ENCODE peak calls at places on chromosomes 1 and 21, in eight cellular contexts. A is left lung, P is fibroblast of lung, C is adrenal gland, V is mesendoderm, B is PC-3, F is SJSA1, Q is transverse colon. Z is an unnamed sample. For H3K4me1, the result is how much of the 10 kb centered on the place peaks cover.

GRCh38 chr21:25342811-25343210 is 264.5 kb downstream of the MRPL39 start:
- DNase-seq in A (no peak), P (peak), C (no peak), V (no peak), B (no peak), F (no peak), Q (no peak), Z (no peak)

GRCh38 chr1:48198970-48199369 is 23.5 kb upstream of the SLC5A9 start:
- DNase-seq in A (no peak), P (no peak), C (no peak), V (no peak), B (no peak), F (no peak), Q (no peak), Z (no peak)

GRCh38 chr21:46081022-46081861 is 16.7 kb upstream of the COL6A2 start:
- DNase-seq in A (peak), P (no peak), C (no peak), V (no peak), B (peak), F (no peak), Q (no peak), Z (no peak)

GRCh38 chr1:31306278-31306677 is 9.4 kb downstream of the ZCCHC17 start:
- DNase-seq in A (no peak), P (peak), C (no peak), V (no peak), B (peak), F (peak), Q (no peak), Z (no peak)

GRCh38 chr1:236997882-236998281 is 6.4 kb downstream of the MT1HL1 start:
- DNase-seq in A (peak), P (no peak), C (no peak), V (peak), B (no peak), F (no peak), Q (no peak), Z (no peak)

GRCh38 chr21:45551316-45551715 is 9.1 kb upstream of the SLC19A1 start:
- DNase-seq in A (no peak), P (peak), C (no peak), V (no peak), B (peak), F (peak), Q (no peak), Z (peak)

GRCh38 chr1:225460737-225461532 is 33.1 kb upstream of the LBR start:
- DNase-seq in A (no peak), P (peak), C (no peak), V (no peak), B (peak), F (no peak), Q (no peak), Z (no peak)

GRCh38 chr1:65372557-65372956 is 47.9 kb upstream of the LEPR start:
- DNase-seq in A (no peak), P (peak), C (no peak), V (no peak), B (peak), F (no peak), Q (no peak), Z (no peak)

GRCh38 chr1:231734417-231734816 is 107.8 kb downstream of the DISC1 start:
- DNase-seq in A (no peak), P (peak), C (no peak), V (no peak), B (no peak), F (no peak), Q (no peak), Z (no peak)

GRCh38 chr1:11188381-11188780 is 774 bp upstream of the ANGPTL7 start:
- DNase-seq in A (no peak), P (no peak), C (no peak), V (no peak), B (no peak), F (no peak), Q (no peak), Z (no peak)

GRCh38 chr1:88529581-88529980 is 154.5 kb upstream of the PKN2 start:
- DNase-seq in A (no peak), P (no peak), C (no peak), V (no peak), B (no peak), F (no peak), Q (no peak), Z (no peak)

GRCh38 chr1:197521118-197521739 is 253.2 kb downstream of the CRB1 start:
- DNase-seq in A (no peak), P (peak), C (peak), V (peak), B (peak), F (peak), Q (no peak), Z (peak)

GRCh38 chr1:212655668-212656440 is 43.8 kb downstream of the BATF3 start:
- DNase-seq in A (no peak), P (peak), C (no peak), V (peak), B (peak), F (peak), Q (no peak), Z (no peak)

GRCh38 chr21:36330904-36331303 is 10.9 kb downstream of the MORC3 start:
- DNase-seq in A (no peak), P (peak), C (no peak), V (peak), B (peak), F (peak), Q (peak), Z (peak)

GRCh38 chr1:41952208-41952607 is 33.5 kb upstream of the HIVEP3 start:
- DNase-seq in A (no peak), P (no peak), C (no peak), V (no peak), B (no peak), F (no peak), Q (no peak), Z (no peak)

GRCh38 chr21:42799948-42800347 is 79.4 kb downstream of the WDR4 start:
- DNase-seq in A (no peak), P (no peak), C (no peak), V (no peak), B (no peak), F (no peak), Q (no peak), Z (no peak)

GRCh38 chr1:119745034-119745433 is 23.7 kb downstream of the HMGCS2 start:
- DNase-seq in A (no peak), P (no peak), C (no peak), V (no peak), B (no peak), F (no peak), Q (no peak), Z (no peak)

GRCh38 chr1:6262570-6263420 is 1.9 kb upstream of the GPR153 start:
- DNase-seq in A (no peak), P (no peak), C (no peak), V (no peak), B (no peak), F (no peak), Q (peak), Z (no peak)

GRCh38 chr1:18528616-18529015 is 47.9 kb downstream of the KLHDC7A start:
- DNase-seq in A (no peak), P (no peak), C (no peak), V (no peak), B (no peak), F (no peak), Q (no peak), Z (no peak)

GRCh38 chr1:62417351-62417999 is 19.4 kb upstream of the USP1 start:
- DNase-seq in A (no peak), P (peak), C (no peak), V (no peak), B (no peak), F (peak), Q (no peak), Z (no peak)

GRCh38 chr1:176837708-176838107 is 326.8 kb downstream of the ASTN1 start:
- DNase-seq in A (no peak), P (no peak), C (no peak), V (no peak), B (no peak), F (no peak), Q (no peak), Z (no peak)

GRCh38 chr1:222073307-222073995 is 331.6 kb upstream of the DUSP10 start:
- DNase-seq in A (no peak), P (peak), C (no peak), V (peak), B (peak), F (peak), Q (no peak), Z (no peak)

GRCh38 chr1:110130989-110131388 is 18.7 kb downstream of the UBL4B start:
- DNase-seq in A (no peak), P (no peak), C (no peak), V (no peak), B (no peak), F (no peak), Q (no peak), Z (no peak)

GRCh38 chr1:25780318-25781129 is 19.5 kb upstream of the SELENON start:
- DNase-seq in A (no peak), P (no peak), C (no peak), V (peak), B (peak), F (no peak), Q (peak), Z (peak)

GRCh38 chr1:147504801-147505303 is 36.4 kb upstream of the BCL9 start:
- DNase-seq in A (no peak), P (peak), C (no peak), V (peak), B (peak), F (no peak), Q (no peak), Z (no peak)
- H3K4me3 ChIP-seq in A (no peak), P (no peak), C (no peak), V (no peak), B (no peak), F (no peak), Q (no peak), Z (no peak)

GRCh38 chr1:203427451-203427850 is 48.2 kb upstream of the PRELP start:
- DNase-seq in A (no peak), P (no peak), C (no peak), V (no peak), B (no peak), F (no peak), Q (no peak), Z (no peak)

GRCh38 chr1:203425668-203425999 is 50.0 kb upstream of the PRELP start:
- DNase-seq in A (no peak), P (peak), C (no peak), V (no peak), B (peak), F (no peak), Q (no peak), Z (peak)

GRCh38 chr1:203426870-203427269 is 48.7 kb upstream of the PRELP start:
- DNase-seq in A (no peak), P (no peak), C (no peak), V (no peak), B (no peak), F (no peak), Q (peak), Z (peak)

GRCh38 chr1:203426349-203426748 is 49.3 kb upstream of the PRELP start:
- DNase-seq in A (no peak), P (no peak), C (no peak), V (no peak), B (no peak), F (no peak), Q (no peak), Z (peak)

DNA sequence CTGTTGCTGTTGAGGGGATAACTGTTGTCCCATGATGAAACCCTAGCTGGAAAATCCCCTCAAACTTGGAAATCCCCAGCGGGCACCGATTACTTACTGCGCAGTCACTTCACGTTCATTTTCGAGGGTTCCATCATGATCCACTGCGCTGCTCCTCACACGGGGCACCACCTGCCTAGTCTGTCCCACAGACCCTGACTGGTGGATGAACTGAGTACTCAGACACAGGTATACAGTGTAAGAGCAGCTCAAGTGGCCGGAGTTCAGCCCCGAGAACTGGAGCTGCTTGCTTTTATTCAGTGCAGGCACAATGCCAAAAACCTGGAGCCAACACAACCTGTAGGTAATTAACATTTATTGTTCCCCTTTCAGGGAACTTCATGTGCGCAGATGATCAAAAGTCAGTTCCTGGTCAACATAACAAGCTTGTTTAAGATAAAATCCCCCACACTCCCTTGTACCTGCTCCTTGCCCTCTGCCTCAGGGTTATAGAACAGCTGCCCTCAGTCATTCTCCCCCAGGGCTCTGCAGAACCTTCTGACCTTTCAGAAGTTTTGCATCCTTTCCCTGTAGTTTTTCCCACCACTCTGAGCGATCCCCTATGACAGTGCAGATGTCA is 46.5 kb upstream of the PRELP start:
- DNase-seq in A (peak), P (no peak), C (no peak), V (no peak), B (no peak), F (no peak), Q (peak), Z (peak)
- H3K4me1 ChIP-seq in A (under half), P (under half), C (under half), V (under half), B (under half), F (under half), Q (under half), Z (under half)

GRCh38 chr1:55589656-55590297 is 374.6 kb upstream of the USP24 start:
- DNase-seq in A (no peak), P (peak), C (no peak), V (no peak), B (no peak), F (no peak), Q (no peak), Z (no peak)

GRCh38 chr1:55584521-55585401 is 369.6 kb upstream of the USP24 start:
- DNase-seq in A (no peak), P (peak), C (no peak), V (peak), B (peak), F (no peak), Q (no peak), Z (no peak)

GRCh38 chr1:55586771-55587170 is 371.6 kb upstream of the USP24 start:
- DNase-seq in A (no peak), P (no peak), C (no peak), V (no peak), B (no peak), F (no peak), Q (no peak), Z (no peak)

GRCh38 chr1:55585402-55585792 is 370.2 kb upstream of the USP24 start:
- DNase-seq in A (no peak), P (no peak), C (no peak), V (no peak), B (no peak), F (no peak), Q (no peak), Z (no peak)

GRCh38 chr1:55588300-55588699 is 373.1 kb upstream of the USP24 start:
- DNase-seq in A (no peak), P (no peak), C (no peak), V (no peak), B (no peak), F (no peak), Q (no peak), Z (no peak)
- H3K27ac ChIP-seq in A (no peak), P (no peak), C (no peak), V (no peak), B (no peak), F (no peak), Q (no peak), Z (no peak)

DNA sequence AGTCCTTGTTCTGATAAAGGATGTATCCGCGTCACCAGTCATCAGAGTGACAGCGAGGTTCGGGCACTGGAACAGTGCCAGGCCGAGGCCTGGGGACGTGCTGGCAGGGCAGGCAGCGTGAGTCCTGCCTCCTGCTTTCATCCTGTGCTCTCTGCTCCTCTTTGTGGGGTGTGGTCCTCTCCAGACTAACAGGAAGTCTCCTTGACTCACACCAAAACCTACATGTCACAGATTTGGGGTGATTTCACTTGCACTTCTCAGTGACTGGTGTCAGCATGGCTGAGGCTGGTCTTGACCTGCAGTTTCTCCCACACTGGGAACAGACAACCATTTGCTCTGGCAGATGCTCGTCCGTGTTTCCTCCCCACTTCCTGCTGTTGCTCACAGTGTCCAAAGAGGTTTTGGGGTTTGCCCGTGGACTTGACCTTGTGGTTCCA is 8.8 kb upstream of the NLRP3 start:
- DNase-seq in A (peak), P (no peak), C (no peak), V (no peak), B (peak), F (no peak), Q (peak), Z (peak)
- H3K4me3 ChIP-seq in A (no peak), P (no peak), C (no peak), V (no peak), B (no peak), F (no peak), Q (no peak), Z (no peak)